ENCODE peak calls at places on chromosome 6, in four cellular contexts. One of them, this sample, is unnamed.

GRCh38 chr6:45377041-45377554 is 636 bp downstream of the SUPT3H start:
- DNase-seq in EL: no peak
- DNase-seq in HEK293T: no peak
- DNase-seq in choroid plexus epithelial cell: peak
- DNase-seq in this sample: no peak

GRCh38 chr6:158911746-158912158 is 88.2 kb downstream of the RSPH3 start:
- DNase-seq in EL: no peak
- DNase-seq in HEK293T: no peak
- DNase-seq in choroid plexus epithelial cell: no peak
- DNase-seq in this sample: no peak

GRCh38 chr6:150334790-150335783 is 33.7 kb upstream of the IYD start:
- DNase-seq in EL: peak
- DNase-seq in HEK293T: peak
- DNase-seq in choroid plexus epithelial cell: peak
- DNase-seq in this sample: no peak

GRCh38 chr6:49332781-49333180 is 130.3 kb downstream of the MMUT start:
- DNase-seq in EL: no peak
- DNase-seq in HEK293T: no peak
- DNase-seq in choroid plexus epithelial cell: no peak
- DNase-seq in this sample: no peak

GRCh38 chr6:46914279-46914810 is 7.4 kb downstream of the ADGRF5 start:
- DNase-seq in EL: no peak
- DNase-seq in HEK293T: no peak
- DNase-seq in choroid plexus epithelial cell: no peak
- DNase-seq in this sample: no peak

GRCh38 chr6:45438849-45439406 is 61.2 kb upstream of the SUPT3H start:
- DNase-seq in EL: peak
- DNase-seq in HEK293T: no peak
- DNase-seq in choroid plexus epithelial cell: peak
- DNase-seq in this sample: no peak

GRCh38 chr6:84048588-84048987 is 15.0 kb downstream of the MRAP2 start:
- DNase-seq in EL: no peak
- DNase-seq in HEK293T: no peak
- DNase-seq in choroid plexus epithelial cell: no peak
- DNase-seq in this sample: no peak

GRCh38 chr6:43471399-43471798 is 6.0 kb upstream of the TJAP1 start:
- DNase-seq in EL: no peak
- DNase-seq in HEK293T: no peak
- DNase-seq in choroid plexus epithelial cell: no peak
- DNase-seq in this sample: no peak

GRCh38 chr6:139472341-139473038 is 98.0 kb upstream of the CITED2 start:
- DNase-seq in EL: no peak
- DNase-seq in HEK293T: no peak
- DNase-seq in choroid plexus epithelial cell: peak
- DNase-seq in this sample: no peak

GRCh38 chr6:43807228-43808061 is 37.4 kb downstream of the VEGFA start:
- DNase-seq in EL: no peak
- DNase-seq in HEK293T: no peak
- DNase-seq in choroid plexus epithelial cell: no peak
- DNase-seq in this sample: no peak

GRCh38 chr6:45645302-45645701 is 267.6 kb upstream of the SUPT3H start:
- DNase-seq in EL: no peak
- DNase-seq in HEK293T: no peak
- DNase-seq in choroid plexus epithelial cell: no peak
- DNase-seq in this sample: no peak

GRCh38 chr6:170031096-170031471 is 259.8 kb downstream of the DLL1 start:
- DNase-seq in EL: no peak
- DNase-seq in HEK293T: no peak
- DNase-seq in choroid plexus epithelial cell: no peak
- DNase-seq in this sample: no peak

GRCh38 chr6:38510205-38510604 is 129.5 kb downstream of the BTBD9 start:
- DNase-seq in EL: peak
- DNase-seq in HEK293T: no peak
- DNase-seq in choroid plexus epithelial cell: peak
- DNase-seq in this sample: no peak

GRCh38 chr6:5936140-5936539 is 70.6 kb downstream of the NRN1 start:
- DNase-seq in EL: peak
- DNase-seq in HEK293T: no peak
- DNase-seq in choroid plexus epithelial cell: no peak
- DNase-seq in this sample: no peak

GRCh38 chr6:24419526-24419925 is 16.8 kb downstream of the MRS2 start:
- DNase-seq in EL: no peak
- DNase-seq in HEK293T: no peak
- DNase-seq in choroid plexus epithelial cell: peak
- DNase-seq in this sample: no peak

GRCh38 chr6:3119040-3119723 is 671 bp downstream of the BPHL start:
- DNase-seq in EL: peak
- DNase-seq in HEK293T: peak
- DNase-seq in choroid plexus epithelial cell: peak
- DNase-seq in this sample: no peak

GRCh38 chr6:122712864-122713612 is 66.5 kb upstream of the FABP7 start:
- DNase-seq in EL: no peak
- DNase-seq in HEK293T: no peak
- DNase-seq in choroid plexus epithelial cell: no peak
- DNase-seq in this sample: no peak

GRCh38 chr6:154932562-154933027 is 62.5 kb upstream of the TIAM2 start:
- DNase-seq in EL: peak
- DNase-seq in HEK293T: no peak
- DNase-seq in choroid plexus epithelial cell: peak
- DNase-seq in this sample: no peak

GRCh38 chr6:13303668-13304017 is 24.7 kb downstream of the TBC1D7 start:
- DNase-seq in EL: peak
- DNase-seq in HEK293T: no peak
- DNase-seq in choroid plexus epithelial cell: peak
- DNase-seq in this sample: no peak

GRCh38 chr6:71510057-71510713 is 221.6 kb downstream of the OGFRL1 start:
- DNase-seq in EL: peak
- DNase-seq in HEK293T: peak
- DNase-seq in choroid plexus epithelial cell: peak
- DNase-seq in this sample: no peak